ENCODE peak calls at places on chromosomes 13 and 19, in nine cellular contexts. J, N, L, I, G, A, V, P and R are unnamed samples.

GRCh38 chr13:81326913-81327312 is 986.0 kb upstream of the SPRY2 start:
- DNase-seq in J (no peak), N (no peak), L (no peak), I (no peak), G (no peak), A (no peak), V (no peak), P (no peak), R (no peak)

GRCh38 chr19:40090256-40091204 is at the start of gene ZNF780A:
- DNase-seq in J (peak; percentile 84), N (peak; percentile 86), L (peak; percentile 80), I (peak; percentile 68), G (peak; percentile 46), A (peak; percentile 61), V (peak; percentile 97), P (peak; percentile 92), R (peak; percentile 91)

GRCh38 chr19:12163841-12164240 is 945 bp downstream of the ZNF136 start:
- DNase-seq in J (peak; percentile 24), N (no peak), L (no peak), I (no peak), G (no peak), A (no peak), V (no peak), P (no peak), R (no peak)

GRCh38 chr13:94583926-94584325 is 12.0 kb downstream of the TGDS start:
- DNase-seq in J (no peak), N (no peak), L (no peak), I (no peak), G (no peak), A (no peak), V (no peak), P (no peak), R (no peak)

GRCh38 chr19:3479177-3479818 is 1.0 kb downstream of the SMIM24 start:
- DNase-seq in J (peak; percentile 66), N (no peak), L (peak; percentile 45), I (no peak), G (no peak), A (no peak), V (no peak), P (no peak), R (no peak)

GRCh38 chr13:26557393-26558073 is at the start of gene WASF3:
- DNase-seq in J (peak; percentile 99), N (peak; percentile 97), L (peak; percentile 9), I (peak; percentile 92), G (no peak), A (no peak), V (peak; percentile 57), P (peak; percentile 96), R (peak; percentile 96)

GRCh38 chr13:99974939-99975561 is 3.5 kb upstream of the ZIC5 start:
- DNase-seq in J (peak; percentile 53), N (no peak), L (peak; percentile 10), I (no peak), G (no peak), A (no peak), V (no peak), P (no peak), R (peak; percentile 81)

GRCh38 chr19:45492627-45493470 is 4.0 kb downstream of the RTN2 start:
- DNase-seq in J (peak; percentile 84), N (no peak), L (no peak), I (peak; percentile 25), G (no peak), A (no peak), V (no peak), P (peak; percentile 82), R (no peak)